ENCODE peak calls at places on chromosomes 1 and 21, in seven cellular contexts. Y, D, V, A, E, U and C are unnamed samples.

GRCh38 chr1:245715291-245715701 is 560.5 kb downstream of the KIF26B start:
- DNase-seq in U (no peak), V (no peak), A (peak), D (no peak), Y (no peak), E (no peak), C (no peak)

GRCh38 chr1:38555594-38555993 is 304.0 kb downstream of the RRAGC start:
- DNase-seq in A (no peak), D (no peak), V (no peak), E (no peak), Y (no peak), U (no peak), C (no peak)

GRCh38 chr1:154767315-154768240 is 102.5 kb downstream of the KCNN3 start:
- DNase-seq in Y (peak), A (peak), E (no peak), D (peak), U (peak), V (no peak), C (no peak)

GRCh38 chr21:42698730-42699129 is 45.3 kb downstream of the PDE9A start:
- DNase-seq in E (no peak), V (no peak), U (no peak), Y (no peak), D (no peak), A (no peak), C (no peak)

GRCh38 chr1:65148548-65149390 is 766 bp downstream of the AK4 start:
- DNase-seq in A (peak), U (peak), E (no peak), V (no peak), Y (peak), D (peak), C (peak)

GRCh38 chr1:110324667-110325066 is 14.5 kb upstream of the RBM15 start:
- DNase-seq in U (no peak), V (no peak), A (no peak), Y (no peak), D (no peak), E (no peak), C (no peak)

GRCh38 chr1:25566730-25567341 is 23.4 kb downstream of the LDLRAP1 start:
- DNase-seq in D (peak), E (peak), Y (peak), U (peak), A (peak), V (peak), C (peak)

GRCh38 chr21:46390603-46391545 is 66.9 kb downstream of the PCNT start:
- DNase-seq in V (no peak), U (no peak), D (no peak), E (no peak), Y (no peak), A (no peak), C (no peak)

GRCh38 chr1:222357252-222357651 is 190.7 kb downstream of the HHIPL2 start:
- DNase-seq in V (no peak), E (no peak), A (no peak), U (no peak), D (no peak), Y (no peak), C (no peak)

GRCh38 chr1:37845049-37845646 is 14.2 kb downstream of the MTF1 start:
- DNase-seq in U (no peak), E (no peak), V (no peak), D (no peak), Y (no peak), A (no peak), C (no peak)

GRCh38 chr21:45817345-45817744 is 164.2 kb upstream of the COL6A1 start:
- DNase-seq in E (no peak), U (no peak), D (no peak), V (no peak), A (no peak), Y (no peak), C (no peak)

GRCh38 chr1:42168798-42169197 is 4.3 kb upstream of the GUCA2A start:
- DNase-seq in A (no peak), U (no peak), Y (no peak), V (no peak), D (no peak), E (no peak), C (no peak)

GRCh38 chr1:188170935-188171334 is 1342.2 kb downstream of the PLA2G4A start:
- DNase-seq in U (no peak), A (no peak), D (no peak), Y (no peak), E (no peak), V (no peak), C (no peak)

GRCh38 chr1:175635092-175635491 is 108.3 kb downstream of the TNR start:
- DNase-seq in A (no peak), E (no peak), D (no peak), U (no peak), Y (no peak), V (no peak), C (no peak)

GRCh38 chr1:39652534-39652933 is 13.1 kb upstream of the HEYL start:
- DNase-seq in V (no peak), A (peak), Y (no peak), U (no peak), D (no peak), E (no peak), C (no peak)

GRCh38 chr1:67752306-67752705 is 67.3 kb downstream of the GADD45A start:
- DNase-seq in D (no peak), V (no peak), U (no peak), A (peak), Y (peak), E (no peak), C (no peak)

GRCh38 chr1:89005286-89006151 is 13.1 kb upstream of the KYAT3 start:
- DNase-seq in Y (no peak), D (no peak), V (no peak), E (no peak), A (no peak), U (no peak), C (no peak)

GRCh38 chr21:41375875-41376274 is 14.0 kb downstream of the MX2 start:
- DNase-seq in V (peak), E (no peak), D (peak), Y (no peak), U (no peak), A (no peak), C (no peak)

GRCh38 chr21:46035809-46036695 is 54.5 kb downstream of the COL6A1 start:
- DNase-seq in A (peak), U (no peak), V (no peak), Y (peak), D (peak), E (peak), C (peak)

GRCh38 chr1:50841791-50842387 is 118.2 kb downstream of the FAF1 start:
- DNase-seq in A (peak), E (peak), U (no peak), Y (peak), D (no peak), V (no peak), C (peak)

GRCh38 chr1:219563568-219563967 is 49.3 kb downstream of the ZC3H11B start:
- DNase-seq in A (no peak), V (no peak), Y (no peak), E (no peak), U (no peak), D (no peak), C (no peak)

GRCh38 chr1:121525355-121525754 is 340.6 kb downstream of the SRGAP2C start:
- DNase-seq in A (no peak), D (no peak), U (no peak), Y (no peak), V (no peak), E (no peak), C (no peak)

GRCh38 chr1:174153085-174153824 is 6.1 kb upstream of the RABGAP1L start:
- DNase-seq in D (no peak), V (no peak), Y (no peak), U (no peak), A (no peak), E (no peak), C (peak)

GRCh38 chr1:12712929-12713328 is 3.0 kb upstream of the AADACL3 start:
- DNase-seq in A (no peak), U (no peak), Y (no peak), E (no peak), D (no peak), V (no peak), C (no peak)

GRCh38 chr21:29194847-29195246 is 64.4 kb downstream of the MAP3K7CL start:
- DNase-seq in U (no peak), D (no peak), E (no peak), Y (peak), A (peak), V (no peak), C (peak)

GRCh38 chr1:222095606-222096475 is 354.0 kb upstream of the DUSP10 start:
- DNase-seq in U (peak), E (no peak), A (peak), V (peak), Y (peak), D (peak), C (no peak)

GRCh38 chr1:221845650-221846371 is 103.9 kb upstream of the DUSP10 start:
- DNase-seq in V (no peak), Y (peak), U (no peak), E (peak), D (peak), A (peak), C (peak)

GRCh38 chr1:107184888-107185287 is 44.0 kb downstream of the NTNG1 start:
- DNase-seq in D (no peak), Y (no peak), A (no peak), U (no peak), V (no peak), E (no peak), C (no peak)

GRCh38 chr1:168321945-168322344 is 41.3 kb downstream of the TBX19 start:
- DNase-seq in A (peak), Y (peak), V (no peak), E (no peak), U (no peak), D (no peak), C (peak)

GRCh38 chr1:109389638-109390341 is 7.9 kb downstream of the SORT1 start:
- DNase-seq in D (no peak), A (no peak), U (no peak), Y (no peak), E (no peak), V (no peak), C (no peak)

GRCh38 chr1:109084563-109085517 is 5.7 kb upstream of the TMEM167B start:
- DNase-seq in U (no peak), D (no peak), E (no peak), V (no peak), Y (no peak), A (no peak), C (no peak)

GRCh38 chr1:24786191-24786590 is 40.9 kb downstream of the CLIC4 start:
- DNase-seq in A (peak), U (no peak), V (no peak), E (no peak), D (no peak), Y (peak), C (peak)

GRCh38 chr1:201299968-201300367 is 16.7 kb downstream of the PKP1 start:
- DNase-seq in D (peak), E (no peak), Y (peak), V (no peak), U (no peak), A (peak), C (no peak)

GRCh38 chr1:41274827-41275519 is 32.9 kb upstream of the SCMH1 start:
- DNase-seq in D (no peak), E (no peak), U (no peak), Y (no peak), A (no peak), V (no peak), C (peak)

GRCh38 chr21:37710555-37711293 is 205.5 kb downstream of the KCNJ6 start:
- DNase-seq in A (peak), D (peak), E (peak), V (no peak), U (peak), Y (peak), C (peak)

GRCh38 chr21:37702241-37702640 is 214.0 kb downstream of the KCNJ6 start:
- DNase-seq in E (no peak), A (no peak), Y (no peak), U (no peak), D (no peak), V (no peak), C (no peak)

GRCh38 chr21:37700641-37701202 is 215.5 kb downstream of the KCNJ6 start:
- DNase-seq in D (peak), A (peak), Y (peak), U (peak), V (no peak), E (peak), C (peak)

GRCh38 chr21:37699024-37699770 is 217.1 kb downstream of the KCNJ6 start:
- DNase-seq in E (no peak), V (no peak), D (no peak), A (no peak), U (peak), Y (no peak), C (no peak)

GRCh38 chr21:37704751-37705150 is 211.5 kb downstream of the KCNJ6 start:
- DNase-seq in U (no peak), D (no peak), V (no peak), A (no peak), Y (no peak), E (no peak), C (no peak)
- TF ChIP-seq CTCF in U (no peak), D (no peak), V (no peak), A (no peak), Y (no peak), E (no peak), C (no peak)

GRCh38 chr1:66489972-66490601 is 43.9 kb upstream of the SGIP1 start:
- DNase-seq in V (no peak), E (no peak), U (no peak), Y (peak), D (no peak), A (peak), C (peak)
- H3K4me3 ChIP-seq in V (no peak), E (no peak), U (no peak), Y (no peak), D (no peak), A (no peak), C (no peak)

DNA sequence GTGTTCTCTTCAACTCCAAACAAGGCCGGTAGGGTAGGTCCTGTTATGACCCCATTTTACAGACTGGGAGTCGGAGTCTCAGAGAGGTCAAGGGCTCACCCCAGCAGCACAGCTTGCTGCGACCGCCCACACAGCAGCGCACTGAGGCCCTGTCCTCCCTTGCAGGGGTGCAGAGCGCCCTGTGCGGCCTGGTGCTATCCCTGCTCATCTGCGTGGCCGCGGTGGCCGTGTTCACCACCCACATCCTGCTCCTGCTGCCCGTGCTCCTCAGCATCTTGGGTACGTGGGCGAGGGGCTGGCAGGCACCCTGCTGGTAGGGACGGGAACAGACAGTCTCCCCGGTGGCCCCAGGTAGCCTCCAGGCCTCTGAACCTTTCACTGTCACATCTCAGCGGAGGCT is 55.9 kb downstream of the DISP3 start:
- DNase-seq in E (no peak), U (no peak), V (no peak), A (no peak), Y (no peak), D (no peak), C (no peak)
- TF ChIP-seq CTCF in E (no peak), U (no peak), V (no peak), A (no peak), Y (no peak), D (no peak), C (no peak)

GRCh38 chr1:8873001-8873400 is 5.5 kb downstream of the ENO1 start:
- DNase-seq in V (no peak), D (no peak), A (no peak), U (no peak), Y (no peak), E (no peak), C (no peak)
- H3K4me3 ChIP-seq in V (no peak), D (no peak), A (peak), U (no peak), Y (no peak), E (peak), C (no peak)

DNA sequence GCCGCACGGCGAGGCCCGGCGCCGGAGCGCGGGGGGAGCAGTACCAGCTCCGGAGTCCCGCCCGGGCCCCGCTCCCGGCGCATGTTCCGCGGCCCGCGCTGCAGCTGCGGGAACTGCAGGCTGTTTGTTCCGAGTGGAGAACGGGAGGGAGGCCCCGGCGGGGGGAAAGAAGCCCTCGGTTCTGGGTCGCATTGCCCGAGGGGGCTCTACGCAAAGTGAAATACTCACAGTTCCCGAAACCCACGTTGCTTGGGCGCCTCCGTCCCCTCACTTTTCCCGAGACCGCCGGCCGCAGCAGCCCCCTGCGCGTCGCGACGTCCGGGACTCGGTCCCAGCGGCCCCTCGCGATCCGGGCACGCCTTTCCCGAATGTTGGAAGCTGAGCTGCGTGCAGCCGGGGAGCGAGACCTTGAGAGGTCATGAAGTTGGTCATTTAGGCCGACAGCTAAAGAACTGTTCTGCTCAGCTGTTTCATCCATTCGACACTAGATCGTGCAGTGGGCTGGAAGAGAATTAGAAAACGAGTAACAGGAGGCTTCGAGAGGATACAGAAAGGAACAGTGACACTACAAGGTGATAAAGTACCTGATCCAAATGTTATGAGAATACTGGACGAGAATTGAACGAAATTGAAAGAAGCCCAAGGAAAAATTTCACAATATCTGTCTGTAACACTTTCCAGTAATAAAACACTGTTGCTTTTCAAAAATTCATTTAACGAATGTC is 596 bp upstream of the LIN9 start:
- DNase-seq in A (no peak), V (peak), E (no peak), U (no peak), D (no peak), Y (peak), C (peak)
- TF ChIP-seq CTCF in A (peak), V (no peak), E (peak), U (peak), D (peak), Y (no peak), C (peak)

DNA sequence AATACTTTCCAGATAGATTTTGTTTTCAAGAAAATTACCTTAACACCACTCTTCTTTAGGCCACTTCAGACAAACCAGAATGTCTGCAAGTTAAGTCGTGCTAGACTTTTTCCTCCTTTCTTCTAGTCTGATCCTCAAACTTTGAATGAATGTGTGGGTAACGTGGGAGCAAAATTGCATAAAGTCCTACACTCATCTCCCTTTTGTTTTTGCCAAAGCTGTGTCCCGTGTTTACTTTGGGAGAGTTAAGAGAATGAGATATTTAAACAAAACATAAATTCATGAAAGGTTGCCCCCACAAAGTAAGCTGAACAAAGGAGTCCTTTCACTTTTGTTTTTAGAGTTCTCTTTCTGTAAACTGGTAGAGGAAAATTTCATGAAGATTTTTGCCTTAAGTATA is 16.9 kb upstream of the VAMP3 start:
- DNase-seq in V (no peak), A (no peak), U (no peak), Y (no peak), E (no peak), D (no peak), C (no peak)
- H3K4me3 ChIP-seq in V (no peak), A (no peak), U (no peak), Y (no peak), E (no peak), D (no peak), C (no peak)

GRCh38 chr1:162681127-162681435 is 48.8 kb downstream of the DDR2 start:
- DNase-seq in U (no peak), E (no peak), D (no peak), V (no peak), A (no peak), Y (no peak), C (no peak)
- TF ChIP-seq CTCF in U (no peak), E (no peak), D (no peak), V (no peak), A (no peak), Y (no peak), C (no peak)

GRCh38 chr1:117147856-117148588 is 26.5 kb upstream of the TRIM45 start:
- DNase-seq in E (no peak), D (no peak), U (no peak), Y (peak), A (peak), V (no peak), C (peak)
- H3K4me3 ChIP-seq in E (no peak), D (peak), U (no peak), Y (no peak), A (no peak), V (no peak), C (no peak)

GRCh38 chr1:52901384-52901783 is 20.2 kb downstream of the ECHDC2 start:
- DNase-seq in V (no peak), U (no peak), D (no peak), Y (no peak), E (no peak), A (peak), C (peak)
- TF ChIP-seq CTCF in V (no peak), U (no peak), D (no peak), Y (no peak), E (no peak), A (no peak), C (no peak)